ENCODE peak calls at places on chromosomes 4 and X, in seven cellular contexts. L, Y, D, P, V, G and U are unnamed samples.

GRCh38 chr4:38190717-38191178 is 230.6 kb downstream of the PTTG2 start:
- DNase-seq in V (no peak), P (peak), G (no peak), Y (no peak), L (no peak), D (no peak), U (no peak)

GRCh38 chr4:37453361-37454262 is 209.1 kb downstream of the NWD2 start:
- DNase-seq in Y (no peak), V (peak), P (peak), L (no peak), D (no peak), G (no peak), U (peak)

GRCh38 chr4:157984285-157984911 is 188.4 kb downstream of the GASK1B start:
- DNase-seq in D (no peak), G (no peak), L (no peak), Y (no peak), P (no peak), V (no peak), U (no peak)

GRCh38 chrX:107827137-107827831 is 1.6 kb downstream of the MID2 start:
- DNase-seq in V (no peak), P (peak), D (no peak), L (no peak), G (no peak), Y (no peak), U (no peak)

GRCh38 chrX:15619053-15619772 is 18.5 kb upstream of the ACE2 start:
- DNase-seq in G (peak), L (no peak), V (no peak), D (no peak), P (no peak), Y (no peak), U (no peak)

GRCh38 chr4:23889814-23890269 is at the start of gene PPARGC1A:
- DNase-seq in Y (no peak), D (peak), V (no peak), L (no peak), G (no peak), P (no peak), U (peak)

GRCh38 chrX:119208401-119209057 is 27.6 kb upstream of the PGRMC1 start:
- DNase-seq in Y (no peak), V (no peak), L (no peak), D (no peak), P (no peak), G (no peak), U (no peak)

GRCh38 chr4:25908491-25908901 is 5.5 kb upstream of the SMIM20 start:
- DNase-seq in Y (no peak), V (no peak), D (peak), L (no peak), G (peak), P (peak), U (no peak)

GRCh38 chrX:23503835-23504539 is 163.3 kb upstream of the PRDX4 start:
- DNase-seq in P (peak), L (no peak), Y (no peak), G (peak), V (no peak), D (peak), U (no peak)

GRCh38 chr4:113141901-113142346 is 92.5 kb downstream of the ANK2 start:
- DNase-seq in G (peak), P (no peak), D (peak), L (no peak), V (no peak), Y (no peak), U (no peak)

GRCh38 chr4:70895405-70895804 is 6.8 kb upstream of the MOB1B start:
- DNase-seq in D (peak), L (no peak), P (no peak), V (no peak), G (no peak), Y (no peak), U (no peak)

GRCh38 chr4:16532240-16532990 is 306.1 kb upstream of the TAPT1 start:
- DNase-seq in P (peak), L (no peak), Y (no peak), G (no peak), D (no peak), V (no peak), U (peak)

GRCh38 chr4:147581601-147582350 is 35.4 kb upstream of the TMEM184C start:
- DNase-seq in D (no peak), L (no peak), P (no peak), G (no peak), Y (no peak), V (peak), U (no peak)

GRCh38 chr4:30380404-30380998 is 339.7 kb upstream of the PCDH7 start:
- DNase-seq in Y (peak), L (no peak), D (peak), V (peak), P (peak), G (peak), U (peak)

GRCh38 chr4:153448003-153448731 is 18.0 kb upstream of the TMEM131L start:
- DNase-seq in V (no peak), Y (no peak), P (no peak), D (no peak), G (no peak), L (no peak), U (no peak)

GRCh38 chrX:69163936-69164741 is 1.1 kb downstream of the PJA1 start:
- DNase-seq in P (peak), L (no peak), G (no peak), D (no peak), V (peak), Y (no peak), U (no peak)

GRCh38 chrX:107676559-107677378 is 48.5 kb downstream of the PRPS1 start:
- DNase-seq in L (no peak), V (peak), P (peak), Y (no peak), G (peak), D (no peak), U (peak)

GRCh38 chr4:82629238-82630000 is 67.6 kb upstream of the TMEM150C start:
- DNase-seq in Y (no peak), P (no peak), V (no peak), D (no peak), L (no peak), G (no peak), U (no peak)

GRCh38 chr4:76758996-76759395 is 138.9 kb downstream of the SOWAHB start:
- DNase-seq in P (no peak), D (no peak), L (peak), Y (no peak), V (no peak), G (no peak), U (no peak)

GRCh38 chrX:15816886-15817285 is 26.6 kb downstream of the ZRSR2 start:
- DNase-seq in L (peak), P (no peak), V (no peak), D (no peak), Y (no peak), G (no peak), U (peak)

GRCh38 chrX:135927897-135928296 is 34.4 kb downstream of the SAGE1 start:
- DNase-seq in V (no peak), P (no peak), L (no peak), Y (no peak), G (no peak), D (no peak), U (no peak)

GRCh38 chr4:116501954-116502353 is 583.4 kb downstream of the TRAM1L1 start:
- DNase-seq in Y (peak), P (no peak), V (no peak), D (no peak), L (no peak), G (no peak), U (no peak)

GRCh38 chrX:41923925-41924693 is 755 bp upstream of the CASK start:
- DNase-seq in V (peak), G (peak), Y (no peak), D (no peak), L (no peak), P (peak), U (peak)

GRCh38 chrX:37078434-37078703 is 70.2 kb downstream of the FAM47C start:
- DNase-seq in Y (no peak), G (no peak), L (no peak), D (no peak), V (no peak), P (no peak), U (no peak)

GRCh38 chrX:140141444-140142029 is 176.2 kb upstream of the CXorf66 start:
- DNase-seq in Y (no peak), V (peak), P (peak), L (peak), G (peak), D (peak), U (peak)
- TF ChIP-seq MAX in Y (no peak), V (no peak), P (no peak), L (no peak), G (no peak), D (no peak), U (peak)

GRCh38 chr4:6751611-6752485 is 30.7 kb upstream of the KIAA0232 start:
- DNase-seq in Y (no peak), P (no peak), D (no peak), G (no peak), L (no peak), V (no peak), U (no peak)
- TF ChIP-seq POLR2A in Y (no peak), P (no peak), D (no peak), G (no peak), L (no peak), V (no peak), U (no peak)

GRCh38 chrX:118188977-118189376 is 72.4 kb upstream of the KLHL13 start:
- DNase-seq in G (no peak), L (no peak), V (no peak), P (no peak), Y (no peak), D (no peak), U (peak)
- TF ChIP-seq MAX in G (no peak), L (no peak), V (no peak), P (no peak), Y (no peak), D (no peak), U (no peak)

GRCh38 chr4:122900314-122900713 is 22.1 kb downstream of the NUDT6 start:
- DNase-seq in P (no peak), L (no peak), V (no peak), D (no peak), G (no peak), Y (no peak), U (no peak)
- TF ChIP-seq POLR2A in P (no peak), L (no peak), V (no peak), D (no peak), G (no peak), Y (no peak), U (no peak)

DNA sequence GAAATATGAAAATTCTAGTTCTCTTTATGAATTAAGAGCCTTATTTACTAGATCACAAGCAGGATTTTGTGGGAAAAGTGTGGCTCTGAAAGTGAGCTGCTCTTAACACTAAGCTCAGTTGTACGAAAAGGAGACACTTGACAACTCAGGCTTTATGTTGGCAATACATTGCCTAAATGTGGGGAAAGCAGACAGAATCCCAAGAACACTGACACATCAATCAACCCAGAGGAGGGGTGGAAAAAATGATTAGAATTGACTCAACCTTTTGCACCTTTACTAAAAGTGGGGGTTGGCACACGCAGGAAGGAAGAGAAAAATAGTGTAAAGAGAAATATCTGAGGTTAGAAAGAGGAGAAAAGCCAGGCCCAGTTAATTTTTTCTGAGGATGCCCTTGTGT is 61.6 kb downstream of the CHST7 start:
- DNase-seq in V (no peak), Y (no peak), D (no peak), P (no peak), G (no peak), L (no peak), U (no peak)
- TF ChIP-seq MAX in V (no peak), Y (no peak), D (no peak), P (no peak), G (no peak), L (no peak), U (no peak)

DNA sequence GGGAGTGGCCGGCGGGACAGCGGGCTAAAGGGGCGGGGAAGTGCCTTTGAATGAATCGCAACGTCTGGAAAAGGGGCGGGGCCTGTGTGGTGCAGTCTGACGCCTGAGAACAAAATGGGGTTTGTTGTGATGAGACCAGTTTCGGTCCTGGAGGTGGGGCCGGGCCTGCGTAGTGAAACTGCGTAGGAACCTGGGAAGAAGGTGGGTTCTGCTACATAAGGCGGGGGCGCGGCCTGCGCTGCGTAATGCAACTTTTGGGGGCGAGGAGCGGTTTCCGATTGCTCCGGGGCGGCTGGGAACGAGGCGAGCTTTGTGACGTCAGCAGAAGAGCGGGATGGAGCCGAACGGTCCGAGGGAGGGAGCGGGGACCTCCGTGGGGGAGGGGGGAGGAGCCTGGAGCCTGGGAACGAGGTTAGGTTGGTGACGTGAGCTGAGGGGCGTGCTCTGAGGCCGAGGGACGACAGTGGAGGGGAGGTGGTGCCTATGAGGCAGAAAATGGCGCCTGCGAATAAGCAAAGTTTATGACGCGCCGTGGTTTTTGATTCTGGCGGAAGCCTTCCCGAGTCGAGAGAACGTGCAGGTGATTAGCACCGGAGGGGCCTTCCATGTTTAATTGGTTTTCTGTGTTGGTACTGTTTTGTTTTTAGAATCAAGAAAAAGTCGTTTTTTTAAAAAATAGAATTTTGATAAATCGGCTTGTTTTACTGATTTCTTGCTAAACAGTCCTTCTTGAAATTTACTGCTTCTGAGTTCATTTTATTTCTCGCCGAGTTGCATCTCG is 714 bp downstream of the USP11 start:
- DNase-seq in G (peak), L (peak), P (peak), D (peak), V (peak), Y (peak), U (peak)
- TF ChIP-seq POLR2A in G (no peak), L (peak), P (peak), D (peak), V (peak), Y (peak), U (no peak)

DNA sequence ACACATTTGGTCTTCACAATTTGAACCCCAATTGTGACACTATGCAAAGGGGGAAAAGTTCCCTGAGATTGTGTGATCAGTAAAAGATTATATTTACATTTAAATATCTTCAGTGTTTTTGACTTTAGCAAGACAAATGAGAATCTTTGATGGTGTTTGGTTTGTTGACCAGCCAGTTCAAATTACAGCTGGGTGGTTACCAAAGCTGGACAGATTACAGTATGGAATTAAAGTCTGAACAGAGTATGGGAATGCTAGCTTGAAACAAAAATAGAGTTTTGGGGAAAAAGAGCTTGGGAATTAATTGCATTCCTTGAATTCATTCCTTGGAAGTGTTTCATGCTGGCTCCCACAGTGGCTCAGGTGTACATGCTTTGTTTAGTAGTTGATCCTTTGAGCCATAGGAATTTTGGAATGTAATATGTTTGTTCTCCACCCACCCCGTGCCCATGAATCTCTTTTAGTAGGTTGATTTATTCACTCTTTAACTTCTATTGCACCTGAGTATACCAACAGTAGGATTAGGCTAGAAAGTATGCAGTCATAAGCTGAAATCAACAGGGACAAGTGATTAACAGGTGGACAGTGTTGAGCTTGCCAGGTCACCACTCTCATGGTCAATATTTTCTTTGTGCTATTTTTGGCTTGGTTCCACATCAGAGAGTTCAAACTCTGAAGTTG is 81.1 kb upstream of the HELT start:
- DNase-seq in V (no peak), L (no peak), Y (no peak), D (no peak), P (no peak), G (no peak), U (no peak)
- TF ChIP-seq MAX in V (no peak), L (no peak), Y (no peak), D (no peak), P (no peak), G (no peak), U (no peak)

DNA sequence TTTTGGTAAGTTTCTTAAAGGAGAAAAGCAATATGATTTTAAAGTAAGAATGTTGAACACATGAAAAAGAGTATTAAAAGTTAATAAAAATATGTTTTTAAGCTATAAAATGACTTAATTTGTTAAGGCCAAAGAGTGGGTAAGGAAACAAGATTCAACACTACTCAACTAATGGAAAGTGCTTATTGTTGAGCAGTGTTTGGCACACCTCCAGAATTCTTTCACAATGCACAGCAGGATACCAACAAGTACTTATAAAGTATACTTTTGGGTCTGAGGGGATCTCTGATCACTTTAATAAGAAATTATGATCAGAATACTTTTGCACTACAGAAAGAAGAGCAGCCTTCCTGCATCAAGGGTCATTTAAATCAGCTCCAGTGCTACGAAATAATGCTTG is 5.9 kb downstream of the LAMP2 start:
- DNase-seq in L (no peak), V (no peak), P (peak), G (no peak), Y (no peak), D (peak), U (peak)
- TF ChIP-seq POLR2A in L (no peak), V (no peak), P (no peak), G (no peak), Y (no peak), D (no peak), U (no peak)